ENCODE peak calls at places on chromosomes 2 and 18, in nine cellular contexts. U is MM.1S, I is NCI-H1694, N is T-helper 2 cell, P is EL, D is HEK293T, K is prostate gland, O is NAMALWA, C is kidney epithelial cell. M is an unnamed sample.

GRCh38 chr18:68735498-68736343 is 20.8 kb upstream of the TMX3 start:
- DNase-seq in I (peak), O (peak), C (no peak), D (peak), K (no peak), N (no peak), P (peak), U (peak), M (no peak)

GRCh38 chr18:23131693-23132319 is 3.5 kb upstream of the CABLES1 start:
- DNase-seq in U (peak), P (peak), C (no peak), N (peak), D (peak), K (peak), I (peak), O (peak), M (peak)

GRCh38 chr2:241904791-241905710 is 35.5 kb downstream of the RTP5 start:
- DNase-seq in I (no peak), U (no peak), D (no peak), O (no peak), P (no peak), C (no peak), N (no peak), K (no peak), M (no peak)

GRCh38 chr2:100957971-100958653 is 44.0 kb upstream of the RPL31 start:
- DNase-seq in I (no peak), P (peak), K (peak), U (no peak), D (no peak), C (no peak), O (no peak), N (no peak), M (peak)

GRCh38 chr18:28204154-28204553 is 27.2 kb upstream of the CDH2 start:
- DNase-seq in K (no peak), C (peak), P (peak), D (no peak), O (no peak), U (no peak), N (no peak), I (no peak), M (no peak)

GRCh38 chr18:9109523-9109922 is 7.0 kb downstream of the NDUFV2 start:
- DNase-seq in O (no peak), I (no peak), N (no peak), D (no peak), C (no peak), K (no peak), U (no peak), P (no peak), M (no peak)

GRCh38 chr2:15127251-15127650 is 433.9 kb downstream of the NBAS start:
- DNase-seq in C (no peak), U (no peak), N (no peak), O (no peak), I (no peak), K (no peak), P (no peak), D (peak), M (no peak)

GRCh38 chr2:105772362-105772761 is 27.6 kb downstream of the NCK2 start:
- DNase-seq in O (no peak), K (no peak), I (no peak), C (no peak), P (no peak), D (no peak), N (no peak), U (no peak), M (no peak)

GRCh38 chr2:196160101-196160500 is 11.3 kb downstream of the STK17B start:
- DNase-seq in U (peak), K (peak), O (peak), N (peak), I (no peak), P (peak), D (no peak), C (peak), M (peak)

GRCh38 chr18:33495278-33495677 is 54.8 kb upstream of the CCDC178 start:
- DNase-seq in D (peak), K (no peak), P (no peak), C (no peak), O (peak), U (peak), N (no peak), I (peak), M (no peak)

GRCh38 chr2:9508934-9509333 is 34.6 kb downstream of the IAH1 start:
- DNase-seq in K (no peak), D (no peak), P (no peak), O (no peak), C (no peak), I (no peak), N (no peak), U (no peak), M (no peak)

GRCh38 chr2:38057651-38058410 is 18.1 kb downstream of the CYP1B1 start:
- DNase-seq in N (no peak), C (peak), O (no peak), P (no peak), K (no peak), I (no peak), U (no peak), D (no peak), M (no peak)

GRCh38 chr2:9770308-9771100 is 72.8 kb upstream of the TAF1B start:
- DNase-seq in O (peak), P (peak), K (peak), N (peak), U (peak), C (no peak), D (peak), I (peak), M (peak)

GRCh38 chr2:229800997-229801754 is 86.8 kb upstream of the DNER start:
- DNase-seq in C (peak), I (peak), P (peak), K (peak), U (peak), O (peak), N (peak), D (peak), M (peak)

GRCh38 chr18:8661754-8662573 is 43.4 kb upstream of the MTCL1 start:
- DNase-seq in C (peak), K (no peak), N (no peak), U (peak), P (no peak), D (peak), O (peak), I (peak), M (no peak)

GRCh38 chr18:13316066-13316465 is 97.5 kb downstream of the LDLRAD4 start:
- DNase-seq in N (no peak), O (no peak), P (no peak), K (no peak), D (no peak), U (no peak), C (no peak), I (no peak), M (no peak)

GRCh38 chr2:152436148-152436547 is 101.2 kb downstream of the FMNL2 start:
- DNase-seq in C (no peak), U (no peak), K (no peak), N (no peak), O (no peak), D (no peak), I (no peak), P (no peak), M (no peak)

GRCh38 chr2:96407919-96408550 is 72.5 kb downstream of the NCAPH start:
- DNase-seq in N (no peak), C (no peak), P (no peak), O (no peak), D (no peak), K (no peak), I (no peak), U (no peak), M (no peak)

GRCh38 chr2:41896186-41896846 is 151.5 kb upstream of the PKDCC start:
- DNase-seq in O (no peak), K (no peak), N (no peak), I (no peak), C (no peak), D (no peak), U (peak), P (no peak), M (no peak)

GRCh38 chr2:144596074-144596871 is 76.4 kb upstream of the ZEB2 start:
- DNase-seq in P (peak), I (no peak), D (no peak), C (peak), O (peak), U (no peak), N (no peak), K (peak), M (no peak)

GRCh38 chr2:217361491-217361890 is 501.6 kb upstream of the TNP1 start:
- DNase-seq in D (no peak), P (no peak), C (no peak), U (no peak), I (no peak), N (no peak), O (no peak), K (no peak), M (no peak)

M was measured in lung.